ENCODE peak calls at places on chromosome 5, in five cellular contexts. V, Y, L, J and U are unnamed samples.

GRCh38 chr5:78611161-78611605 is 37.4 kb downstream of the LHFPL2 start:
- DNase-seq in V (no peak), Y (no peak), L (peak), J (no peak), U (no peak)

GRCh38 chr5:71836084-71836483 is 117.0 kb downstream of the CARTPT start:
- DNase-seq in V (no peak), Y (no peak), L (peak), J (no peak), U (no peak)

GRCh38 chr5:16364906-16365305 is 100.7 kb downstream of the ZNF622 start:
- DNase-seq in V (no peak), Y (no peak), L (no peak), J (no peak), U (no peak)

GRCh38 chr5:93512799-93513198 is 68.2 kb downstream of the NR2F1-AS1 start:
- DNase-seq in V (no peak), Y (no peak), L (peak), J (no peak), U (no peak)

GRCh38 chr5:66850354-66851075 is 254.3 kb downstream of the MAST4 start:
- DNase-seq in V (no peak), Y (no peak), L (peak), J (no peak), U (no peak)

GRCh38 chr5:132850066-132850465 is 16.2 kb downstream of the GDF9 start:
- DNase-seq in V (no peak), Y (no peak), L (peak), J (no peak), U (no peak)

GRCh38 chr5:39200081-39200480 is 19.3 kb downstream of the FYB1 start:
- DNase-seq in V (no peak), Y (no peak), L (no peak), J (no peak), U (no peak)

GRCh38 chr5:143244000-143244736 is 159.3 kb downstream of the NR3C1 start:
- DNase-seq in V (peak), Y (no peak), L (peak), J (peak), U (no peak)

GRCh38 chr5:125750538-125751186 is 672.5 kb upstream of the GRAMD2B start:
- DNase-seq in V (no peak), Y (no peak), L (no peak), J (no peak), U (no peak)

GRCh38 chr5:77358566-77359205 is 133.4 kb downstream of the WDR41 start:
- DNase-seq in V (no peak), Y (no peak), L (peak), J (no peak), U (no peak)

GRCh38 chr5:165620394-165620793 is 2115.0 kb downstream of the MAT2B start:
- DNase-seq in V (no peak), Y (no peak), L (peak), J (no peak), U (no peak)

GRCh38 chr5:96961053-96961452 is 25.2 kb downstream of the LNPEP start:
- DNase-seq in V (no peak), Y (no peak), L (no peak), J (no peak), U (no peak)

GRCh38 chr5:173888473-173889135 is 455 bp downstream of the CPEB4 start:
- DNase-seq in V (no peak), Y (no peak), L (peak), J (peak), U (no peak)

GRCh38 chr5:159619826-159620225 is 289.5 kb upstream of the IL12B start:
- DNase-seq in V (no peak), Y (no peak), L (no peak), J (no peak), U (no peak)

GRCh38 chr5:140828402-140828737 is 610 bp downstream of the PCDHA6 start:
- DNase-seq in V (no peak), Y (no peak), L (no peak), J (no peak), U (no peak)

GRCh38 chr5:142540774-142541466 is 145.0 kb downstream of the FGF1 start:
- DNase-seq in V (peak), Y (no peak), L (peak), J (peak), U (peak)

GRCh38 chr5:25327173-25327572 is 682.4 kb upstream of the CDH10 start:
- DNase-seq in V (no peak), Y (no peak), L (no peak), J (no peak), U (no peak)

GRCh38 chr5:127586371-127586770 is 62.5 kb upstream of the CTXN3 start:
- DNase-seq in V (no peak), Y (no peak), L (no peak), J (no peak), U (no peak)

GRCh38 chr5:40689442-40689841 is 9.7 kb downstream of the PTGER4 start:
- DNase-seq in V (no peak), Y (no peak), L (peak), J (no peak), U (no peak)

GRCh38 chr5:150184990-150185952 is 4.6 kb upstream of the SLC6A7 start:
- DNase-seq in V (no peak), Y (no peak), L (no peak), J (no peak), U (no peak)